ENCODE peak calls at places on chromosome 17, in five cellular contexts. Y, E, F, M and X are unnamed samples.
A peak's percentile ranks its signal among the peaks of the same experiment; 100 is the strongest.

GRCh38 chr17:31695456-31696090 is 163.5 kb downstream of the COPRS start:
- DNase-seq in Y (no peak), E (peak; percentile 50), F (no peak), M (no peak), X (no peak)

GRCh38 chr17:73929860-73930430 is 273.5 kb upstream of the RPL38 start:
- DNase-seq in Y (no peak), E (no peak), F (no peak), M (no peak), X (no peak)

GRCh38 chr17:2364132-2365116 is 27.1 kb downstream of the SGSM2 start:
- DNase-seq in Y (no peak), E (no peak), F (no peak), M (no peak), X (no peak)

GRCh38 chr17:59837362-59838195 is 55.2 kb downstream of the TUBD1 start:
- DNase-seq in Y (peak; percentile 76), E (peak; percentile 100), F (peak; percentile 99), M (peak; percentile 89), X (peak; percentile 98)

GRCh38 chr17:79745641-79746105 is 14.9 kb downstream of the ENPP7 start:
- DNase-seq in Y (no peak), E (no peak), F (no peak), M (no peak), X (no peak)

GRCh38 chr17:8563024-8563776 is 67.3 kb downstream of the MYH10 start:
- DNase-seq in Y (no peak), E (no peak), F (no peak), M (no peak), X (no peak)

GRCh38 chr17:64174686-64175456 is 44.9 kb upstream of the ERN1 start:
- DNase-seq in Y (no peak), E (peak; percentile 71), F (peak; percentile 67), M (no peak), X (no peak)

GRCh38 chr17:8664426-8665105 is 34.0 kb upstream of the MYH10 start:
- DNase-seq in Y (no peak), E (no peak), F (no peak), M (no peak), X (no peak)

GRCh38 chr17:42185497-42185860 is 227 bp upstream of the HCRT start:
- DNase-seq in Y (peak; percentile 86), E (no peak), F (no peak), M (no peak), X (no peak)

GRCh38 chr17:82416771-82417170 is 1.4 kb upstream of the HEXD start:
- DNase-seq in Y (no peak), E (no peak), F (no peak), M (no peak), X (no peak)

GRCh38 chr17:28173071-28173561 is 130.6 kb downstream of the NLK start:
- DNase-seq in Y (no peak), E (no peak), F (peak; percentile 76), M (no peak), X (peak; percentile 29)

GRCh38 chr17:65656390-65657250 is 95.2 kb upstream of the AXIN2 start:
- DNase-seq in Y (no peak), E (peak; percentile 26), F (no peak), M (no peak), X (peak; percentile 20)

GRCh38 chr17:58632324-58633314 is 59.2 kb downstream of the TEX14 start:
- DNase-seq in Y (no peak), E (no peak), F (no peak), M (no peak), X (no peak)

GRCh38 chr17:292016-292415 is 60.6 kb downstream of the RPH3AL start:
- DNase-seq in Y (no peak), E (no peak), F (no peak), M (no peak), X (no peak)

GRCh38 chr17:18314731-18315497 is at the start of the genes SMCR8 and TOP3A:
- DNase-seq in Y (peak; percentile 90), E (peak; percentile 98), F (peak; percentile 99), M (peak; percentile 99), X (peak; percentile 98)

DNA sequence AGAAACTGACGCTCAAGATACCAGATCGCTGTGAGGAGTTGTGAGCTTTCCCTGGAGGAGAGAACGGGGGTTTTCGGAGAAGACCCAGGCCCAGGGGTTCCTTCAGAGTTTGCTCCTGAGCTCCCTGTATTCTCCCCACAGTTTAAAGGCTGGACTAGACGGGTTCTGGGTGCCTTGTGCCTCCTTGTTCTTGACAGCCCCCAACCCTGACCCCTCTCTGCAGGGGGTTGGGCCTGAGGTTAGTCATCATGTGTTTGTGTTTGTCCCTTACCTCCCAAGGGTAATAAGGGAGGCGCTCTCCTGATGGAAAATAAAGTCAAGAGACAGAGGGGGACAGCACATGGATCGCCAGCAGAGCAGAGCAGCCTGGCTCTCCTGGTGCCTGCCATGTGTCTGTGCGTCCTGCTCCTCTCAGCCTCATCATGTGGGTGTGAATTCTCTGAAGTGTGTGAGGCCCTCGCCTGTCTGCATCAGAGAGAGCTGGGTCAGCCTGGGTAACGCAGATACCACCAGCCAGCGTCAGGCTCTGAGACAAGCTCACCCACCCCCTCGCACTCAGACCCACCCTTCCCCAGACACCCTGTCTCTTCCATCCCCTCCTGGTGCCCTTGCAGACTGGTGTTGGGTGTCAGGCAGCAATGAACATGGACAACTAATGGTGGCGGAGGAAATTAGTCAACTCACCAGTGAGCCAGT is 8.8 kb downstream of the HEXIM2 start:
- DNase-seq in Y (no peak), E (no peak), F (no peak), M (peak; percentile 36), X (no peak)
- H2AFZ ChIP-seq in Y (no peak overlapping the region), E (peak overlapping the region; percentile 93), F (peak overlapping the region; percentile 75), M (no peak overlapping the region), X (no peak overlapping the region)

GRCh38 chr17:67813803-67814180 is 11.5 kb upstream of the BPTF start:
- DNase-seq in Y (no peak), E (no peak), F (no peak), M (no peak), X (no peak)
- H2AFZ ChIP-seq in Y (no peak overlapping the region), E (no peak overlapping the region), F (no peak overlapping the region), M (no peak overlapping the region), X (no peak overlapping the region)

DNA sequence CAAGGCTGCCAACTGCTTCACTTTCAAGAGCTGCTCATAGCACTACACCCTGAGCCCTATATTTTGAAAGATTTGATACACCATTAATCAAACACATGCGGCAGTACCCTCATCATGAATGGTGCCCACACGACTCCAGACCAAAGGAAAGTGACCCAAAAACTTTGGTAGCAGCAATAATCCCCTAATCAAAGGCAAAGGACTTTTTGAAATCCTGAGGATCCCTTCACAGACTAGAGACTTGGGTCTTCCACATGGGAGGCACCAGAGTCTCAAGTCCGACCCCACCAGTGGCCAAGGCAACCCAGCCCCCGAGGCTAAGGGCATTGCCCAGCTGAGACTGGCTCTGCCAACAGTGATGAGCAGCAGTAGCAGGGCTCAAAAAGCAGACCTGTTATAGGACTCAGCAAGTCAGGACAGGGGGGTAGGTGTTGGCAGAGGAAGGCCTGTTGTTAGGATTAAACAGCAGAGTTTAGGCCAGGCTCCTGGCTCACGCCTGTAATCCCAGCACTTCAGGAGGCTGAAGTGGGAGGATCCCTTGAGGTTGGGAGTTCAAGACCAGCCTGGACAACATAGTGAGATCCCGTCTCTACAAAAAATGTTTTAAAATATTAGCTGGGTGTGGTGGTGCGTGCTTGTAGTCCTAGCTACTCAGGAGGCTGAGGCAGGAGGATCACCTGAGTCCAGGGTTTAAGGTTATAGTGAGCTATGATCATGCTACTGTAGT is 3.2 kb downstream of the TRIM25 start:
- DNase-seq in Y (no peak), E (no peak), F (no peak), M (no peak), X (no peak)
- H2AFZ ChIP-seq in Y (no peak overlapping the region), E (no peak overlapping the region), F (no peak overlapping the region), M (no peak overlapping the region), X (no peak overlapping the region)

DNA sequence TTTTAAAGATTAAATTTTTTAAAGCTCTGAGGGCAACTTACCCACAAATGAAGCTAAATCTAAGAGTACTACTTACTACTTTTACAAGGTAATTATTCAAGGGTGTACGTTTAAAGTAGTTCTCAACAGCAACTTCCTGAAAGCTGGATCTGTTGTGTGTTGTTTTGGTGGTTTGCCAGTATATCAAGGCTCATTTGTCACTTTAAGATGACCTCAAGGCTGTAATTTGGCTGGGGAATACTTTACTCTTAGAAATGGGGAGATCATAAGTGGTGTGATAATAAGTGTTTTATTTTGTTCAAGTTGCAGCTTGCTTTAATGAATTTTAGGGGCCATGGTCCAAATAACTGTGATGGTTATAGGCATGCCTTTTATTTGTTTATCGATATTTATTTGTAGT is 30.4 kb downstream of the AP2B1 start:
- DNase-seq in Y (no peak), E (no peak), F (peak; percentile 19), M (no peak), X (no peak)
- H2AFZ ChIP-seq in Y (no peak overlapping the region), E (no peak overlapping the region), F (no peak overlapping the region), M (no peak overlapping the region), X (no peak overlapping the region)

DNA sequence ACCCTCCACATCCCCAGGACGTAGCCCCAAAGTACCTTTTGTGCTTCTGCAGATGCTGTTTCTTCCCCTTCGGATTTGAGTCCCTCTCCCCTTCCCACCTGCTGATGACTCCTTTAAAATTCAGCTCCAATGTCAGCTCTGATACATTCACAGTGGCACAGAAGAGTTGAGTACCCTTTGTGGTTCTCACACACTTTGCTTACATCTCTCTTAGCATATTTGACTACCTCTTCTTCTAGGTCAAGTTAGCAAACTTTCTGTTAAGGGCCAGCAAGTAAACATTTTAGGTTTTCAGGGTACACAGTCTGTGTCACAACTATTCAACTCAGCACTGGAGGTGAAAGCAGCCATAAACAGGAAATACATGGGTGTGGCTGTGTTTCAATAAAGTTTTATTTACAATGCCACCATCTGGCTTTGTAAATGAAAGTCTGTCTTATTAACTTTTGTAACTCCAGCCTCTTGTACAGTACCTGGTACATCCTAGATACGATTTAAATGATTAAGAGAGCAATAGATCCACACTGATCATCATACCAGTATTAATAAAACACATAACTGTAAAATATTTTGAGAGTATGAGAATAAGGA is 161.7 kb downstream of the SOX9 start:
- DNase-seq in Y (no peak), E (no peak), F (no peak), M (no peak), X (no peak)
- H2AFZ ChIP-seq in Y (no peak overlapping the region), E (no peak overlapping the region), F (no peak overlapping the region), M (no peak overlapping the region), X (no peak overlapping the region)

GRCh38 chr17:81085420-81085911 is 50.5 kb downstream of the BAIAP2 start:
- DNase-seq in Y (no peak), E (no peak), F (no peak), M (no peak), X (no peak)
- H2AFZ ChIP-seq in Y (no peak overlapping the region), E (no peak overlapping the region), F (no peak overlapping the region), M (no peak overlapping the region), X (no peak overlapping the region)

DNA sequence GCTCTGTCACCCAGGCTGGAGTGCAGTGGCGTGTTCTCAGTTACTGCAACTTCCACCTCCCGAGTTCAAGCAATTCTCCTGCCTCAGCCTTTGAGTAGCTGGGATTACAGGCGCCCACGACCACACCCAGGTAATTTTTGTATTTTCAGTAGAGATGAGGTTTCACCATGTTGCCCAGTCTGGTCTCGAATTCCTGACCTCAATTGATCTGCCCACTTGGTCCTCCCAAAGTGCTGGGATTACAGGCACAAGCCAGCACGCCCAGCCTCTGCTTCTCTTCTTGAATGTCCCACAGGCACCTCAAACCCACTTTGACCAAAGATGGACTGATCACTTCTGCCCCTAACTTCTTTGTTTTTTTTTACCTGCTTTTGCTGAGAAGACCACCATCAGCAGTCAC is 4.6 kb upstream of the ARL5C start:
- DNase-seq in Y (no peak), E (no peak), F (no peak), M (no peak), X (no peak)
- H2AFZ ChIP-seq in Y (no peak overlapping the region), E (no peak overlapping the region), F (no peak overlapping the region), M (no peak overlapping the region), X (no peak overlapping the region)

DNA sequence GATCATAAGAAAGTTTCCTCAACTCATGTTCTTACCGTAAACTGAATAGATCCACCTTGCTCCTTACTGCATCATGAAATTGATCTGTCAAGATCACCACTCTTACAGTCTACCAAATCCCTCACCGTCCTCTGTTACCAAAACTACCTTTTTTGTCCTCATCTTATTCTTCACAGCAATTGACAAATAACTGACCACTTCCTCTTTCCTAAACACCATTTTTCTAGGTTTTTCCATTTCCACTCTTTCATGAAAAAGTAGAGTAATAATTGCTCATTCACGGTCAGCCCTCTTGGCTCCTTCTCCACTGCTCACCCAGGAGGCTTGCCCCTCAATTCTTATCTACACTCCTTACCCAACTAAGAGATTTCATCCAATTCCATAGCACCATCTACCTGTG is 44.9 kb downstream of the ABCA5 start:
- DNase-seq in Y (no peak), E (no peak), F (no peak), M (no peak), X (no peak)
- H2AFZ ChIP-seq in Y (no peak overlapping the region), E (no peak overlapping the region), F (no peak overlapping the region), M (no peak overlapping the region), X (no peak overlapping the region)